ENCODE peak calls at places on chromosome 2, in eight cellular contexts. T is HCT116, W is left ventricle myocardium inferior, I is fibroblast of lung, D is psoas muscle, H is neuronal stem cell, Q is cardiac muscle cell, K is heart left ventricle. O is an unnamed sample.

GRCh38 chr2:95323347-95324155 is 26.4 kb downstream of the KCNIP3 start:
- DNase-seq in T (peak; percentile 55), W (no peak), I (peak; percentile 18), D (no peak), H (no peak), Q (peak; percentile 42), K (no peak), O (no peak)

GRCh38 chr2:241025639-241026038 is 27.2 kb downstream of the SNED1 start:
- DNase-seq in T (no peak), W (no peak), I (no peak), D (no peak), H (no peak), Q (no peak), K (no peak), O (no peak)

GRCh38 chr2:55176094-55176415 is 56.0 kb downstream of the CLHC1 start:
- DNase-seq in T (no peak), W (no peak), I (no peak), D (no peak), H (no peak), Q (no peak), K (no peak), O (no peak)

GRCh38 chr2:71971493-71971892 is 176.2 kb downstream of the CYP26B1 start:
- DNase-seq in T (no peak), W (no peak), I (no peak), D (no peak), H (no peak), Q (no peak), K (no peak), O (no peak)

GRCh38 chr2:41919135-41919534 is 128.7 kb upstream of the PKDCC start:
- DNase-seq in T (no peak), W (no peak), I (no peak), D (no peak), H (no peak), Q (no peak), K (no peak), O (no peak)

GRCh38 chr2:37167636-37168182 is 10.9 kb upstream of the EIF2AK2 start:
- DNase-seq in T (no peak), W (no peak), I (peak; percentile 27), D (no peak), H (no peak), Q (no peak), K (no peak), O (no peak)

GRCh38 chr2:29001791-29002190 is 20.7 kb downstream of the TOGARAM2 start:
- DNase-seq in T (no peak), W (no peak), I (no peak), D (peak; percentile 12), H (no peak), Q (no peak), K (no peak), O (peak; percentile 51)

GRCh38 chr2:168601739-168602138 is 145.7 kb downstream of the CERS6 start:
- DNase-seq in T (no peak), W (no peak), I (no peak), D (no peak), H (no peak), Q (no peak), K (no peak), O (no peak)

GRCh38 chr2:112706170-112706664 is 14.6 kb upstream of the NT5DC4 start:
- DNase-seq in T (no peak), W (no peak), I (peak; percentile 97), D (no peak), H (no peak), Q (no peak), K (no peak), O (no peak)

GRCh38 chr2:128275498-128276045 is 43.1 kb downstream of the HS6ST1 start:
- DNase-seq in T (no peak), W (no peak), I (no peak), D (peak; percentile 26), H (no peak), Q (no peak), K (no peak), O (no peak)

GRCh38 chr2:148560501-148560900 is 84.0 kb upstream of the EPC2 start:
- DNase-seq in T (no peak), W (no peak), I (no peak), D (no peak), H (no peak), Q (no peak), K (no peak), O (no peak)

GRCh38 chr2:28395334-28396061 is 2.8 kb downstream of the FOSL2 start:
- DNase-seq in T (no peak), W (peak; percentile 46), I (peak; percentile 65), D (peak; percentile 91), H (no peak), Q (no peak), K (peak; percentile 56), O (no peak)

GRCh38 chr2:1581965-1582625 is 162.2 kb downstream of the PXDN start:
- DNase-seq in T (no peak), W (no peak), I (no peak), D (peak; percentile 3), H (no peak), Q (no peak), K (no peak), O (no peak)

GRCh38 chr2:29528891-29529520 is 392.4 kb downstream of the ALK start:
- DNase-seq in T (no peak), W (peak; percentile 59), I (peak; percentile 76), D (peak; percentile 66), H (no peak), Q (peak; percentile 46), K (peak; percentile 83), O (no peak)

GRCh38 chr2:95017308-95017630 is 8.2 kb upstream of the MAL start:
- DNase-seq in T (no peak), W (no peak), I (no peak), D (no peak), H (no peak), Q (no peak), K (no peak), O (no peak)

GRCh38 chr2:195535911-195536522 is 121.0 kb upstream of the SLC39A10 start:
- DNase-seq in T (no peak), W (no peak), I (no peak), D (no peak), H (no peak), Q (no peak), K (peak; percentile 44), O (peak; percentile 84)

GRCh38 chr2:65361623-65362022 is 70.8 kb downstream of the SPRED2 start:
- DNase-seq in T (no peak), W (no peak), I (peak; percentile 66), D (no peak), H (no peak), Q (no peak), K (no peak), O (no peak)

GRCh38 chr2:101679801-101680487 is 17.6 kb upstream of the MAP4K4 start:
- DNase-seq in T (no peak), W (no peak), I (peak; percentile 72), D (no peak), H (no peak), Q (no peak), K (no peak), O (no peak)

GRCh38 chr2:74625658-74626425 is 22.3 kb downstream of the M1AP start:
- DNase-seq in T (no peak), W (no peak), I (no peak), D (no peak), H (no peak), Q (no peak), K (no peak), O (no peak)

GRCh38 chr2:201257381-201257940 is 2.9 kb upstream of the CASP8 start:
- DNase-seq in T (no peak), W (peak; percentile 27), I (no peak), D (peak; percentile 53), H (no peak), Q (no peak), K (peak; percentile 39), O (peak; percentile 68)

GRCh38 chr2:238207006-238207405 is 3.5 kb upstream of the ILKAP start:
- DNase-seq in T (no peak), W (no peak), I (no peak), D (no peak), H (no peak), Q (no peak), K (no peak), O (no peak)
- H3K4me1 ChIP-seq in T (peaks cover 13% of the 10 kb centered on the region), W (peaks cover 16% of the 10 kb centered on the region), I (no peaks in the 10 kb centered on the region), D (peaks cover 3% of the 10 kb centered on the region), H (peaks cover 7% of the 10 kb centered on the region), Q (peaks cover 6% of the 10 kb centered on the region), K (peaks cover 11% of the 10 kb centered on the region), O (peaks cover 15% of the 10 kb centered on the region)

GRCh38 chr2:231640646-231641111 is 48.0 kb downstream of the TEX44 start:
- DNase-seq in T (peak; percentile 65), W (peak; percentile 51), I (peak; percentile 35), D (peak; percentile 76), H (no peak), Q (no peak), K (peak; percentile 72), O (no peak)
- H3K4me1 ChIP-seq in T (peaks cover 61% of the 10 kb centered on the region), W (peaks cover 63% of the 10 kb centered on the region), I (peaks cover 17% of the 10 kb centered on the region), D (peaks cover 38% of the 10 kb centered on the region), H (peaks cover 7% of the 10 kb centered on the region), Q (peaks cover 30% of the 10 kb centered on the region), K (peaks cover 55% of the 10 kb centered on the region), O (peaks cover 10% of the 10 kb centered on the region)

GRCh38 chr2:218027426-218028188 is 24.8 kb upstream of the TNS1 start:
- DNase-seq in T (no peak), W (no peak), I (no peak), D (no peak), H (no peak), Q (no peak), K (no peak), O (no peak)
- H3K4me1 ChIP-seq in T (no peaks in the 10 kb centered on the region), W (peaks cover 85% of the 10 kb centered on the region), I (no peaks in the 10 kb centered on the region), D (peaks cover 38% of the 10 kb centered on the region), H (no peaks in the 10 kb centered on the region), Q (no peaks in the 10 kb centered on the region), K (peaks cover 51% of the 10 kb centered on the region), O (no peaks in the 10 kb centered on the region)

GRCh38 chr2:27033253-27033852 is 588 bp downstream of the TMEM214 start:
- DNase-seq in T (no peak), W (no peak), I (no peak), D (peak; percentile 33), H (no peak), Q (no peak), K (no peak), O (no peak)
- H3K4me1 ChIP-seq in T (peaks cover 37% of the 10 kb centered on the region), W (peaks cover 38% of the 10 kb centered on the region), I (peaks cover 3% of the 10 kb centered on the region), D (peaks cover 16% of the 10 kb centered on the region), H (peaks cover 5% of the 10 kb centered on the region), Q (peaks cover 5% of the 10 kb centered on the region), K (peaks cover 22% of the 10 kb centered on the region), O (peaks cover 17% of the 10 kb centered on the region)

GRCh38 chr2:45963816-45964215 is 312.3 kb downstream of the PRKCE start:
- DNase-seq in T (peak; percentile 66), W (no peak), I (no peak), D (no peak), H (no peak), Q (no peak), K (no peak), O (no peak)
- H3K4me1 ChIP-seq in T (peaks cover 91% of the 10 kb centered on the region), W (peaks cover 58% of the 10 kb centered on the region), I (peaks cover 25% of the 10 kb centered on the region), D (peaks cover 10% of the 10 kb centered on the region), H (no peaks in the 10 kb centered on the region), Q (peaks cover 5% of the 10 kb centered on the region), K (peaks cover 43% of the 10 kb centered on the region), O (no peaks in the 10 kb centered on the region)